ENCODE peak calls at places on chromosomes 3 and 15, in six cellular contexts. Y is neuronal stem cell; U is tibial nerve; Z is CD8-positive, alpha-beta memory T cell; P is heart right ventricle; S is cardiac muscle cell. C is an unnamed sample.

GRCh38 chr3:37996785-37997301 is 6.3 kb downstream of the VILL start:
- DNase-seq in Y (peak; percentile 74), U (peak; percentile 88), Z (peak; percentile 75), P (peak; percentile 53), S (peak; percentile 75), C (no peak)

GRCh38 chr3:126274735-126275734 is 82.2 kb downstream of the KLF15 start:
- DNase-seq in Y (no peak), U (no peak), Z (no peak), P (no peak), S (no peak), C (no peak)

GRCh38 chr3:11583226-11583625 is 60.5 kb downstream of the VGLL4 start:
- DNase-seq in Y (no peak), U (no peak), Z (no peak), P (no peak), S (no peak), C (no peak)

GRCh38 chr3:58008140-58009025 is at the start of gene FLNB:
- DNase-seq in Y (peak; percentile 68), U (no peak), Z (peak; percentile 78), P (peak; percentile 81), S (peak; percentile 85), C (peak; percentile 21)

GRCh38 chr3:36969540-36970432 is 23.1 kb downstream of the EPM2AIP1 start:
- DNase-seq in Y (peak; percentile 79), U (no peak), Z (no peak), P (no peak), S (peak; percentile 91), C (no peak)

GRCh38 chr15:47383801-47384200 is 333.5 kb upstream of the SEMA6D start:
- DNase-seq in Y (no peak), U (no peak), Z (no peak), P (no peak), S (no peak), C (no peak)

GRCh38 chr3:38458796-38459498 is 5.3 kb downstream of the ACVR2B start:
- DNase-seq in Y (no peak), U (no peak), Z (no peak), P (peak; percentile 42), S (no peak), C (peak; percentile 51)

GRCh38 chr3:170584585-170585007 is 1.3 kb downstream of the SLC7A14 start:
- DNase-seq in Y (peak; percentile 87), U (peak; percentile 60), Z (no peak), P (peak; percentile 75), S (peak; percentile 94), C (no peak)

GRCh38 chr3:197547206-197547605 is 8.6 kb downstream of the BDH1 start:
- DNase-seq in Y (no peak), U (no peak), Z (no peak), P (no peak), S (no peak), C (no peak)

GRCh38 chr3:9373443-9373842 is 10.6 kb downstream of the THUMPD3 start:
- DNase-seq in Y (no peak), U (no peak), Z (no peak), P (no peak), S (no peak), C (no peak)

GRCh38 chr15:41894791-41895463 is 1.1 kb upstream of the SPTBN5 start:
- DNase-seq in Y (no peak), U (peak; percentile 22), Z (peak; percentile 88), P (peak; percentile 86), S (no peak), C (peak; percentile 49)

GRCh38 chr3:126005951-126006350 is 37.0 kb downstream of the ROPN1B start:
- DNase-seq in Y (no peak), U (no peak), Z (no peak), P (no peak), S (peak; percentile 59), C (no peak)

GRCh38 chr15:56968256-56968655 is 49.8 kb downstream of the TCF12 start:
- DNase-seq in Y (no peak), U (no peak), Z (no peak), P (no peak), S (no peak), C (no peak)

GRCh38 chr3:23948761-23949160 is 3.7 kb downstream of the NR1D2 start:
- DNase-seq in Y (no peak), U (no peak), Z (no peak), P (no peak), S (no peak), C (no peak)

DNA sequence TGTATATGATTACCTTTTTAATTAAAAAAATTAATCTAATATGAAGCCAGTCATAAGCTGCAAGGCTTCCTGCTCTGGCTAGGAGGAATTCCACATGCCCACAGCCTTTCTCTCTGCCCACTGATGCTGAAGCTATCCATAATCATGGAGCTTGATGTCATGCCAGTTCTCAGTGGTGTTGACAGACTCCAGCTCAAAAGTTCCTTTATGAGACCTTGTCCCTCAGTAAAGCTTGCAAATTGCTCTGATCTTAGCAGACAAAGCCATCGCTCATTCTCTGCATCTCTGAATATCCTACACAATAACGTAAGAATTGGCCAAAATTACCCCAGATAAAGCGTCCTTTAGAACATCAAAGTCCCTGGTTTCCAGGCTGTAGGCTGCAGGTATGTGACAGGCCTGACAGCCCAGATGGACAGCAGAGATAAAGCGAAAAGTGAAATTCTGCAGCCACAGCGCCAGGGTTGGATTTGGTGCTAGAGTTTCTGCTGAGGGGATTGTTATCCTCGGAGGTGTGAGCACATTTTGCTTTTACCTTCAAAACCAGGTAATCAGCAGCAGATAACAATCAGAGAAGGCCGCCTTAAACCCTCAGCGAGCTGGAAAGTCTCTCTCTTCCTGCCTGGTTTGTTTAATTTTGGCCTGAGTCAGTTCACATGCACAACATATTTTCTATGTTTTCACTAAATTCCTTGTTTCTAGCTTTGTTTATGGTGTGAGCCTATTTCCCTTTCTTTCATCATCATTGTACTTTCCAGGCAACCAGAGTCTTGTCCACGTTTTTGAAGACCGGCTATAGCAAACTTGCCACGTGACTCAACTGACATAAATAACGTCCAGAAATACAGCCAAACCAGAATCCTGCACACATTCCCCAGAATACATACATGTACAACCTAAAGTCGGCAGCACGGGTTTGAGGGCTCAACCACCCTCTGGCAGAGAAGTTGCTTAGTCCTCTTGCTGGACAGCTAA is 36.6 kb upstream of the ALDH1A3 start:
- DNase-seq in Y (no peak), U (no peak), Z (no peak), P (no peak), S (no peak), C (no peak)
- H3K27me3 ChIP-seq in Y (no peaks in the 10 kb centered on the region), U (no peaks in the 10 kb centered on the region), Z (no peaks in the 10 kb centered on the region), P (peaks cover 5% of the 10 kb centered on the region), S (no peaks in the 10 kb centered on the region), C (no peaks in the 10 kb centered on the region)

GRCh38 chr3:16512435-16513140 is 911 bp downstream of the RFTN1 start:
- DNase-seq in Y (no peak), U (peak; percentile 58), Z (peak; percentile 55), P (peak; percentile 68), S (peak; percentile 37), C (peak; percentile 30)
- H3K27me3 ChIP-seq in Y (peaks cover 29% of the 10 kb centered on the region), U (no peaks in the 10 kb centered on the region), Z (no peaks in the 10 kb centered on the region), P (no peaks in the 10 kb centered on the region), S (no peaks in the 10 kb centered on the region), C (no peaks in the 10 kb centered on the region)

GRCh38 chr15:75328493-75329314 is 7.2 kb upstream of the COMMD4 start:
- DNase-seq in Y (no peak), U (no peak), Z (no peak), P (no peak), S (no peak), C (no peak)
- H3K27me3 ChIP-seq in Y (no peaks in the 10 kb centered on the region), U (no peaks in the 10 kb centered on the region), Z (no peaks in the 10 kb centered on the region), P (no peaks in the 10 kb centered on the region), S (no peaks in the 10 kb centered on the region), C (no peaks in the 10 kb centered on the region)

GRCh38 chr3:16477501-16477900 is 36.0 kb downstream of the RFTN1 start:
- DNase-seq in Y (no peak), U (no peak), Z (no peak), P (no peak), S (no peak), C (no peak)
- H3K27me3 ChIP-seq in Y (no peaks in the 10 kb centered on the region), U (no peaks in the 10 kb centered on the region), Z (no peaks in the 10 kb centered on the region), P (no peaks in the 10 kb centered on the region), S (no peaks in the 10 kb centered on the region), C (no peaks in the 10 kb centered on the region)

DNA sequence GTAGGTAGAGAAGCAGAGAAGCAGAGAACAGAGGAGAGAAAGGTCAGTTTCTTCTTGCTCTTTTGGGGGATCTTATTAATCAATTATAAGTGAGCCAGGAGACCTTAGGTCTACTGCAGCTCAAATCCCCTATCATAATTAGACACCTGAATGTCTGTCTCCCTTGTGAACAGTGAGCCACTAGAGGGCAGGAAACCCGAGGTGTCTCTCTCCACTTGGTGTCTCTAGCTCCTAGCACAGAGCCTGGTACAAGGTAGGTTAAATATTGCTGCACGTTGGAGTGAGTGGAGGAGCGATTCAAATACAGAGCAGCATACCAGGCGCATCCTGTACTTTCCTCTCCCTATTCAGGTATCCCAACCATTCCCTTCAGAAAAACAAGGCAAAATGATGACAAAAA is 2.0 kb upstream of the ST8SIA2 start:
- DNase-seq in Y (no peak), U (no peak), Z (no peak), P (no peak), S (no peak), C (no peak)
- H3K27me3 ChIP-seq in Y (no peaks in the 10 kb centered on the region), U (peaks cover 74% of the 10 kb centered on the region), Z (peaks cover 15% of the 10 kb centered on the region), P (peaks cover 85% of the 10 kb centered on the region), S (peaks cover 28% of the 10 kb centered on the region), C (peaks cover 40% of the 10 kb centered on the region)

GRCh38 chr3:128442949-128443348 is 23.7 kb downstream of the DNAJB8 start:
- DNase-seq in Y (no peak), U (no peak), Z (no peak), P (no peak), S (no peak), C (no peak)

GRCh38 chr3:128447561-128448013 is 19.1 kb downstream of the DNAJB8 start:
- DNase-seq in Y (no peak), U (no peak), Z (no peak), P (no peak), S (no peak), C (no peak)

GRCh38 chr3:128445357-128445756 is 21.3 kb downstream of the DNAJB8 start:
- DNase-seq in Y (no peak), U (no peak), Z (no peak), P (no peak), S (no peak), C (no peak)

GRCh38 chr3:128442070-128442469 is 24.6 kb downstream of the DNAJB8 start:
- DNase-seq in Y (no peak), U (no peak), Z (no peak), P (no peak), S (no peak), C (no peak)

DNA sequence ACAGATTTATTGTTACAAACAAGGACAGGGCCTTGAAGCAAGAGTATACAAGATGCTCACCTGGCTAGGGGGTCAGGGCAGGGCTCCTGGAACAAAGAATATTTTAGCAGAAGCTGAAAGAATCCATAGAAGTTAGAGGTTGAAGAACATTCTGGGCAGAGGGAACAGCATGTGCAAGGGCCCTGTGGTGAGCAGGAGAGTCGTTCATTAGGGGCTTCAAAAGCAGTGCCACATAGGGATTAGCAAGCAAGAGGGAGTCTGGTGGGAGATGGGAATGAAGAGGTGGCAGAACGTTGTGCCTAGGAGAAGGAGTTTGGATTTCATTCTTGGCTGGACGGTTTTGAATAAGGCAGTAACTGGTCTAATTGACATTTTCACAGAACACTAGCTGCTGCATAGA is 22.9 kb downstream of the DNAJB8 start:
- DNase-seq in Y (no peak), U (no peak), Z (no peak), P (no peak), S (no peak), C (no peak)
- H3K27me3 ChIP-seq in Y (peaks cover 2% of the 10 kb centered on the region), U (no peaks in the 10 kb centered on the region), Z (no peaks in the 10 kb centered on the region), P (no peaks in the 10 kb centered on the region), S (peaks cover 53% of the 10 kb centered on the region), C (no peaks in the 10 kb centered on the region)

GRCh38 chr3:34367521-34367920 is 569.1 kb downstream of the PDCD6IP start:
- DNase-seq in Y (no peak), U (no peak), Z (no peak), P (no peak), S (no peak), C (no peak)
- H3K27me3 ChIP-seq in Y (no peaks in the 10 kb centered on the region), U (no peaks in the 10 kb centered on the region), Z (no peaks in the 10 kb centered on the region), P (no peaks in the 10 kb centered on the region), S (no peaks in the 10 kb centered on the region), C (no peaks in the 10 kb centered on the region)

GRCh38 chr3:181756645-181757044 is 44.9 kb downstream of the SOX2 start:
- DNase-seq in Y (peak; percentile 64), U (no peak), Z (no peak), P (no peak), S (peak; percentile 46), C (no peak)
- H3K27me3 ChIP-seq in Y (no peaks in the 10 kb centered on the region), U (no peaks in the 10 kb centered on the region), Z (no peaks in the 10 kb centered on the region), P (peaks cover 25% of the 10 kb centered on the region), S (no peaks in the 10 kb centered on the region), C (no peaks in the 10 kb centered on the region)